ENCODE peak calls at places on chromosomes 7 and 10, in nine cellular contexts. M is endothelial cell; K is T-helper 9 cell; I is H4; F is NCI-H774; U is endodermal cell; Q is EL; C is GM03348; A is activated T-helper 9 cell treated with anti-CD3 and anti-CD28 coated beads, Interleukin-2, amount 50 U/mL, for 16 hours. X is an unnamed sample.

GRCh38 chr10:74988055-74988773 is 123.2 kb upstream of the SAMD8 start:
- DNase-seq in M (no peak), K (no peak), I (no peak), F (no peak), U (no peak), Q (no peak), C (peak; percentile 39), A (no peak), X (peak; percentile 43)

GRCh38 chr10:62433181-62433692 is 59.1 kb downstream of the ZNF365 start:
- DNase-seq in M (no peak), K (no peak), I (peak; percentile 78), F (no peak), U (no peak), Q (peak; percentile 96), C (peak; percentile 84), A (peak; percentile 50), X (peak; percentile 97)

GRCh38 chr10:89091501-89091900 is 100.9 kb downstream of the FAS start:
- DNase-seq in M (no peak), K (no peak), I (no peak), F (no peak), U (no peak), Q (no peak), C (peak; percentile 32), A (no peak), X (peak; percentile 39)

GRCh38 chr7:76155938-76156337 is 45.8 kb upstream of the SRRM3 start:
- DNase-seq in M (no peak), K (no peak), I (peak; percentile 46), F (no peak), U (no peak), Q (peak; percentile 34), C (no peak), A (no peak), X (peak; percentile 56)

GRCh38 chr7:130894146-130895005 is 160.4 kb upstream of the KLF14 start:
- DNase-seq in M (no peak), K (no peak), I (peak; percentile 92), F (peak; percentile 37), U (no peak), Q (peak; percentile 68), C (no peak), A (no peak), X (peak; percentile 78)

GRCh38 chr7:12761691-12762090 is 74.3 kb downstream of the ARL4A start:
- DNase-seq in M (no peak), K (no peak), I (no peak), F (no peak), U (no peak), Q (no peak), C (no peak), A (no peak), X (no peak)

GRCh38 chr10:28242560-28243204 is 60.2 kb downstream of the MPP7 start:
- DNase-seq in M (no peak), K (no peak), I (no peak), F (no peak), U (no peak), Q (no peak), C (no peak), A (no peak), X (no peak)

GRCh38 chr7:112422842-112423496 is 27.3 kb upstream of the IFRD1 start:
- DNase-seq in M (peak; percentile 9), K (no peak), I (peak; percentile 89), F (peak; percentile 34), U (peak; percentile 92), Q (peak; percentile 96), C (peak; percentile 89), A (no peak), X (peak; percentile 81)

GRCh38 chr10:24249829-24250415 is 41.0 kb downstream of the KIAA1217 start:
- DNase-seq in M (no peak), K (no peak), I (no peak), F (no peak), U (no peak), Q (no peak), C (no peak), A (no peak), X (no peak)

GRCh38 chr10:93073539-93074136 is at the start of gene CYP26A1:
- DNase-seq in M (no peak), K (no peak), I (no peak), F (no peak), U (peak; percentile 93), Q (no peak), C (no peak), A (no peak), X (no peak)

GRCh38 chr7:7228472-7228871 is 46.1 kb downstream of the C1GALT1 start:
- DNase-seq in M (no peak), K (no peak), I (no peak), F (no peak), U (no peak), Q (peak; percentile 6), C (peak; percentile 36), A (no peak), X (peak; percentile 41)

GRCh38 chr10:57035310-57035709 is 674.3 kb upstream of the ZWINT start:
- DNase-seq in M (no peak), K (no peak), I (no peak), F (no peak), U (no peak), Q (no peak), C (no peak), A (no peak), X (no peak)

GRCh38 chr10:75971402-75972211 is 540.2 kb downstream of the LRMDA start:
- DNase-seq in M (no peak), K (no peak), I (peak; percentile 49), F (no peak), U (no peak), Q (peak; percentile 6), C (peak; percentile 59), A (no peak), X (peak; percentile 52)

GRCh38 chr10:29438271-29438670 is 149.4 kb downstream of the LYZL1 start:
- DNase-seq in M (no peak), K (no peak), I (no peak), F (no peak), U (no peak), Q (peak; percentile 11), C (no peak), A (no peak), X (peak; percentile 4)

GRCh38 chr7:28055161-28055544 is 125.4 kb downstream of the JAZF1 start:
- DNase-seq in M (no peak), K (no peak), I (no peak), F (no peak), U (no peak), Q (peak; percentile 90), C (peak; percentile 43), A (no peak), X (peak; percentile 37)

GRCh38 chr7:81280531-81280930 is 361.7 kb upstream of the SEMA3C start:
- DNase-seq in M (no peak), K (no peak), I (no peak), F (no peak), U (no peak), Q (no peak), C (no peak), A (no peak), X (no peak)

GRCh38 chr7:26538683-26539082 is 247.0 kb downstream of the SNX10 start:
- DNase-seq in M (no peak), K (no peak), I (no peak), F (peak; percentile 43), U (no peak), Q (no peak), C (no peak), A (no peak), X (no peak)

GRCh38 chr7:87518735-87519134 is 43.3 kb upstream of the ABCB4 start:
- DNase-seq in M (no peak), K (no peak), I (no peak), F (no peak), U (no peak), Q (no peak), C (no peak), A (no peak), X (no peak)

GRCh38 chr7:20435305-20435704 is 104.6 kb downstream of the ITGB8 start:
- DNase-seq in M (no peak), K (no peak), I (no peak), F (no peak), U (no peak), Q (no peak), C (peak; percentile 69), A (no peak), X (no peak)

GRCh38 chr10:131544495-131544894 is 233.0 kb upstream of the TCERG1L start:
- DNase-seq in M (no peak), K (no peak), I (no peak), F (no peak), U (no peak), Q (no peak), C (no peak), A (no peak), X (no peak)

GRCh38 chr10:55782181-55782580 is 578.9 kb downstream of the ZWINT start:
- DNase-seq in M (no peak), K (no peak), I (no peak), F (no peak), U (no peak), Q (no peak), C (no peak), A (no peak), X (no peak)

GRCh38 chr7:84582747-84583146 is 388.2 kb upstream of the SEMA3A start:
- DNase-seq in M (no peak), K (no peak), I (no peak), F (no peak), U (no peak), Q (no peak), C (no peak), A (no peak), X (no peak)

GRCh38 chr7:155591055-155591750 is 44.8 kb upstream of the CNPY1 start:
- DNase-seq in M (no peak), K (no peak), I (peak; percentile 63), F (no peak), U (peak; percentile 38), Q (no peak), C (no peak), A (no peak), X (no peak)

GRCh38 chr7:30713397-30713796 is 31.1 kb upstream of the CRHR2 start:
- DNase-seq in M (no peak), K (no peak), I (no peak), F (no peak), U (no peak), Q (peak; percentile 9), C (no peak), A (no peak), X (no peak)

GRCh38 chr10:33009244-33010131 is 51.5 kb upstream of the ITGB1 start:
- DNase-seq in M (no peak), K (peak; percentile 5), I (no peak), F (no peak), U (no peak), Q (no peak), C (no peak), A (no peak), X (no peak)

GRCh38 chr7:88239852-88240251 is 20.0 kb upstream of the SRI start:
- DNase-seq in M (no peak), K (no peak), I (no peak), F (no peak), U (no peak), Q (no peak), C (no peak), A (no peak), X (no peak)

GRCh38 chr10:131094406-131095108 is 217.0 kb downstream of the TCERG1L start:
- DNase-seq in M (no peak), K (no peak), I (peak; percentile 53), F (no peak), U (no peak), Q (no peak), C (no peak), A (no peak), X (no peak)

GRCh38 chr7:150368884-150369739 is 490 bp downstream of the REPIN1 start:
- DNase-seq in M (peak; percentile 80), K (peak; percentile 53), I (peak; percentile 58), F (peak; percentile 45), U (peak; percentile 94), Q (peak; percentile 75), C (peak; percentile 85), A (peak; percentile 60), X (peak; percentile 67)

GRCh38 chr10:10477859-10478258 is 539.8 kb upstream of the CELF2 start:
- DNase-seq in M (no peak), K (no peak), I (peak; percentile 5), F (no peak), U (no peak), Q (no peak), C (no peak), A (no peak), X (peak; percentile 54)

GRCh38 chr7:157004050-157004838 is 6.2 kb downstream of the MNX1 start:
- DNase-seq in M (peak; percentile 44), K (no peak), I (no peak), F (no peak), U (peak; percentile 88), Q (peak; percentile 40), C (peak; percentile 65), A (no peak), X (peak; percentile 13)

GRCh38 chr7:17546206-17546998 is 247.9 kb downstream of the AHR start:
- DNase-seq in M (no peak), K (no peak), I (no peak), F (no peak), U (no peak), Q (peak; percentile 76), C (peak; percentile 47), A (no peak), X (peak; percentile 56)

X was measured in IMR-90.